ENCODE peak calls at places on chromosomes 4 and X, in ten cellular contexts. One of them, this sample, is unnamed.

GRCh38 chrX:150198776-150199175 is 164.3 kb upstream of the MAMLD1 start:
- DNase-seq in GM12892: no peak
- DNase-seq in IMR-90: no peak
- DNase-seq in activated T-helper 1 cell treated with anti-CD3 and anti-CD28 coated beads, Interleukin-12 subunit alpha, Interleukin-12 subunit beta, Interleukin-2, Interleukin-4 antibody, amounts not matched to agents 30 ng/mL and 10 ng/mL and 1 ng/mL, durations not matched to agents 14 hours and 24 hours and 36 hours: no peak
- DNase-seq in epithelial cell of esophagus: no peak
- DNase-seq in ovary: no peak
- DNase-seq in putamen: no peak
- DNase-seq in NCI-H1092: no peak
- DNase-seq in stimulated activated CD4-positive, alpha-beta T cell treated with anti-CD3 and anti-CD28 coated beads, Interleukin-15, amount 100 ng/mL, for 1 hour: no peak
- DNase-seq in right atrium auricular region: no peak
- DNase-seq in this sample: no peak

GRCh38 chrX:118116308-118117068 is at the start of gene KLHL13:
- DNase-seq in GM12892: peak
- DNase-seq in IMR-90: peak
- DNase-seq in activated T-helper 1 cell treated with anti-CD3 and anti-CD28 coated beads, Interleukin-12 subunit alpha, Interleukin-12 subunit beta, Interleukin-2, Interleukin-4 antibody, amounts not matched to agents 30 ng/mL and 10 ng/mL and 1 ng/mL, durations not matched to agents 14 hours and 24 hours and 36 hours: no peak
- DNase-seq in epithelial cell of esophagus: peak
- DNase-seq in ovary: peak
- DNase-seq in putamen: peak
- DNase-seq in NCI-H1092: peak
- DNase-seq in stimulated activated CD4-positive, alpha-beta T cell treated with anti-CD3 and anti-CD28 coated beads, Interleukin-15, amount 100 ng/mL, for 1 hour: no peak
- DNase-seq in right atrium auricular region: no peak
- DNase-seq in this sample: peak

GRCh38 chr4:139222215-139222614 is 45.2 kb upstream of the ELF2 start:
- DNase-seq in GM12892: no peak
- DNase-seq in IMR-90: no peak
- DNase-seq in activated T-helper 1 cell treated with anti-CD3 and anti-CD28 coated beads, Interleukin-12 subunit alpha, Interleukin-12 subunit beta, Interleukin-2, Interleukin-4 antibody, amounts not matched to agents 30 ng/mL and 10 ng/mL and 1 ng/mL, durations not matched to agents 14 hours and 24 hours and 36 hours: no peak
- DNase-seq in epithelial cell of esophagus: no peak
- DNase-seq in ovary: no peak
- DNase-seq in putamen: no peak
- DNase-seq in NCI-H1092: no peak
- DNase-seq in stimulated activated CD4-positive, alpha-beta T cell treated with anti-CD3 and anti-CD28 coated beads, Interleukin-15, amount 100 ng/mL, for 1 hour: no peak
- DNase-seq in right atrium auricular region: no peak
- DNase-seq in this sample: no peak

GRCh38 chr4:127309360-127310095 is 323.2 kb upstream of the INTU start:
- DNase-seq in GM12892: no peak
- DNase-seq in IMR-90: peak
- DNase-seq in activated T-helper 1 cell treated with anti-CD3 and anti-CD28 coated beads, Interleukin-12 subunit alpha, Interleukin-12 subunit beta, Interleukin-2, Interleukin-4 antibody, amounts not matched to agents 30 ng/mL and 10 ng/mL and 1 ng/mL, durations not matched to agents 14 hours and 24 hours and 36 hours: no peak
- DNase-seq in epithelial cell of esophagus: peak
- DNase-seq in ovary: no peak
- DNase-seq in putamen: no peak
- DNase-seq in NCI-H1092: no peak
- DNase-seq in stimulated activated CD4-positive, alpha-beta T cell treated with anti-CD3 and anti-CD28 coated beads, Interleukin-15, amount 100 ng/mL, for 1 hour: no peak
- DNase-seq in right atrium auricular region: no peak
- DNase-seq in this sample: no peak

GRCh38 chr4:71206763-71207162 is 132.1 kb upstream of the SLC4A4 start:
- DNase-seq in GM12892: no peak
- DNase-seq in IMR-90: peak
- DNase-seq in activated T-helper 1 cell treated with anti-CD3 and anti-CD28 coated beads, Interleukin-12 subunit alpha, Interleukin-12 subunit beta, Interleukin-2, Interleukin-4 antibody, amounts not matched to agents 30 ng/mL and 10 ng/mL and 1 ng/mL, durations not matched to agents 14 hours and 24 hours and 36 hours: no peak
- DNase-seq in epithelial cell of esophagus: no peak
- DNase-seq in ovary: no peak
- DNase-seq in putamen: no peak
- DNase-seq in NCI-H1092: no peak
- DNase-seq in stimulated activated CD4-positive, alpha-beta T cell treated with anti-CD3 and anti-CD28 coated beads, Interleukin-15, amount 100 ng/mL, for 1 hour: no peak
- DNase-seq in right atrium auricular region: no peak
- DNase-seq in this sample: no peak

GRCh38 chr4:6942238-6942800 is 32.7 kb downstream of the TBC1D14 start:
- DNase-seq in GM12892: no peak
- DNase-seq in IMR-90: peak
- DNase-seq in activated T-helper 1 cell treated with anti-CD3 and anti-CD28 coated beads, Interleukin-12 subunit alpha, Interleukin-12 subunit beta, Interleukin-2, Interleukin-4 antibody, amounts not matched to agents 30 ng/mL and 10 ng/mL and 1 ng/mL, durations not matched to agents 14 hours and 24 hours and 36 hours: peak
- DNase-seq in epithelial cell of esophagus: peak
- DNase-seq in ovary: no peak
- DNase-seq in putamen: no peak
- DNase-seq in NCI-H1092: no peak
- DNase-seq in stimulated activated CD4-positive, alpha-beta T cell treated with anti-CD3 and anti-CD28 coated beads, Interleukin-15, amount 100 ng/mL, for 1 hour: no peak
- DNase-seq in right atrium auricular region: no peak
- DNase-seq in this sample: peak

GRCh38 chr4:151324449-151325319 is 721 bp downstream of the SH3D19 start:
- DNase-seq in GM12892: no peak
- DNase-seq in IMR-90: peak
- DNase-seq in activated T-helper 1 cell treated with anti-CD3 and anti-CD28 coated beads, Interleukin-12 subunit alpha, Interleukin-12 subunit beta, Interleukin-2, Interleukin-4 antibody, amounts not matched to agents 30 ng/mL and 10 ng/mL and 1 ng/mL, durations not matched to agents 14 hours and 24 hours and 36 hours: no peak
- DNase-seq in epithelial cell of esophagus: peak
- DNase-seq in ovary: peak
- DNase-seq in putamen: peak
- DNase-seq in NCI-H1092: no peak
- DNase-seq in stimulated activated CD4-positive, alpha-beta T cell treated with anti-CD3 and anti-CD28 coated beads, Interleukin-15, amount 100 ng/mL, for 1 hour: no peak
- DNase-seq in right atrium auricular region: peak
- DNase-seq in this sample: peak

GRCh38 chr4:139629761-139630160 is 35.9 kb upstream of the MGST2 start:
- DNase-seq in GM12892: no peak
- DNase-seq in IMR-90: no peak
- DNase-seq in activated T-helper 1 cell treated with anti-CD3 and anti-CD28 coated beads, Interleukin-12 subunit alpha, Interleukin-12 subunit beta, Interleukin-2, Interleukin-4 antibody, amounts not matched to agents 30 ng/mL and 10 ng/mL and 1 ng/mL, durations not matched to agents 14 hours and 24 hours and 36 hours: no peak
- DNase-seq in epithelial cell of esophagus: no peak
- DNase-seq in ovary: no peak
- DNase-seq in putamen: no peak
- DNase-seq in NCI-H1092: no peak
- DNase-seq in stimulated activated CD4-positive, alpha-beta T cell treated with anti-CD3 and anti-CD28 coated beads, Interleukin-15, amount 100 ng/mL, for 1 hour: no peak
- DNase-seq in right atrium auricular region: no peak
- DNase-seq in this sample: no peak

GRCh38 chr4:154998284-154998683 is 210.2 kb upstream of the NPY2R start:
- DNase-seq in GM12892: no peak
- DNase-seq in IMR-90: peak
- DNase-seq in activated T-helper 1 cell treated with anti-CD3 and anti-CD28 coated beads, Interleukin-12 subunit alpha, Interleukin-12 subunit beta, Interleukin-2, Interleukin-4 antibody, amounts not matched to agents 30 ng/mL and 10 ng/mL and 1 ng/mL, durations not matched to agents 14 hours and 24 hours and 36 hours: no peak
- DNase-seq in epithelial cell of esophagus: no peak
- DNase-seq in ovary: no peak
- DNase-seq in putamen: no peak
- DNase-seq in NCI-H1092: no peak
- DNase-seq in stimulated activated CD4-positive, alpha-beta T cell treated with anti-CD3 and anti-CD28 coated beads, Interleukin-15, amount 100 ng/mL, for 1 hour: no peak
- DNase-seq in right atrium auricular region: no peak
- DNase-seq in this sample: no peak

GRCh38 chr4:186820371-186820990 is 96.8 kb upstream of the FAT1 start:
- DNase-seq in GM12892: no peak
- DNase-seq in IMR-90: peak
- DNase-seq in activated T-helper 1 cell treated with anti-CD3 and anti-CD28 coated beads, Interleukin-12 subunit alpha, Interleukin-12 subunit beta, Interleukin-2, Interleukin-4 antibody, amounts not matched to agents 30 ng/mL and 10 ng/mL and 1 ng/mL, durations not matched to agents 14 hours and 24 hours and 36 hours: no peak
- DNase-seq in epithelial cell of esophagus: no peak
- DNase-seq in ovary: no peak
- DNase-seq in putamen: peak
- DNase-seq in NCI-H1092: no peak
- DNase-seq in stimulated activated CD4-positive, alpha-beta T cell treated with anti-CD3 and anti-CD28 coated beads, Interleukin-15, amount 100 ng/mL, for 1 hour: no peak
- DNase-seq in right atrium auricular region: no peak
- DNase-seq in this sample: no peak

GRCh38 chrX:20487227-20487626 is 220.5 kb upstream of the RPS6KA3 start:
- DNase-seq in GM12892: no peak
- DNase-seq in IMR-90: peak
- DNase-seq in activated T-helper 1 cell treated with anti-CD3 and anti-CD28 coated beads, Interleukin-12 subunit alpha, Interleukin-12 subunit beta, Interleukin-2, Interleukin-4 antibody, amounts not matched to agents 30 ng/mL and 10 ng/mL and 1 ng/mL, durations not matched to agents 14 hours and 24 hours and 36 hours: no peak
- DNase-seq in epithelial cell of esophagus: peak
- DNase-seq in ovary: no peak
- DNase-seq in putamen: peak
- DNase-seq in NCI-H1092: no peak
- DNase-seq in stimulated activated CD4-positive, alpha-beta T cell treated with anti-CD3 and anti-CD28 coated beads, Interleukin-15, amount 100 ng/mL, for 1 hour: no peak
- DNase-seq in right atrium auricular region: no peak
- DNase-seq in this sample: no peak

This sample was measured in pons.